ENCODE peak calls at places on chromosomes 7 and 10, in five cellular contexts. D is NCI-H1694; A is activated CD4-positive, alpha-beta T cell treated with anti-CD3 and anti-CD28 coated beads for 24 hours; X is ecto neural progenitor cell; Q is stimulated activated CD4-positive, alpha-beta T cell treated with anti-CD3 and anti-CD28 coated beads, TNF-alpha, amount 100 ng/mL, for 4 hours. H is an unnamed sample.

GRCh38 chr10:49398000-49398861 is 2.3 kb upstream of the DRGX start:
- DNase-seq in D (no peak), A (peak), X (peak), Q (no peak), H (no peak)

GRCh38 chr7:91249506-91250233 is 14.6 kb upstream of the FZD1 start:
- DNase-seq in D (no peak), A (no peak), X (no peak), Q (no peak), H (no peak)

GRCh38 chr10:83274088-83274487 is 865.2 kb upstream of the GHITM start:
- DNase-seq in D (no peak), A (no peak), X (no peak), Q (no peak), H (no peak)

GRCh38 chr7:132638000-132638399 is 61.7 kb upstream of the PLXNA4 start:
- DNase-seq in D (no peak), A (no peak), X (no peak), Q (no peak), H (no peak)

GRCh38 chr10:23535381-23535780 is 96.5 kb downstream of the OTUD1 start:
- DNase-seq in D (no peak), A (no peak), X (no peak), Q (no peak), H (no peak)

GRCh38 chr10:35691522-35692236 is 49.6 kb upstream of the FZD8 start:
- DNase-seq in D (no peak), A (no peak), X (no peak), Q (no peak), H (no peak)

GRCh38 chr10:79223346-79224048 is 123.8 kb upstream of the PPIF start:
- DNase-seq in D (no peak), A (no peak), X (no peak), Q (no peak), H (no peak)

GRCh38 chr7:129875745-129876411 is 76.9 kb downstream of the UBE2H start:
- DNase-seq in D (no peak), A (no peak), X (no peak), Q (no peak), H (no peak)

GRCh38 chr10:73887038-73888015 is 13.0 kb upstream of the CAMK2G start:
- DNase-seq in D (peak), A (no peak), X (no peak), Q (no peak), H (no peak)

GRCh38 chr7:155467846-155468821 is 10.2 kb downstream of the EN2 start:
- DNase-seq in D (no peak), A (no peak), X (peak), Q (no peak), H (no peak)

GRCh38 chr10:100009793-100010676 is at the start of gene DNMBP:
- DNase-seq in D (peak), A (peak), X (peak), Q (peak), H (no peak)

GRCh38 chr7:55183897-55184296 is 165.1 kb downstream of the EGFR start:
- DNase-seq in D (no peak), A (no peak), X (no peak), Q (no peak), H (no peak)

GRCh38 chr7:87223666-87224065 is 4.1 kb upstream of the TMEM243 start:
- DNase-seq in D (no peak), A (no peak), X (no peak), Q (no peak), H (no peak)

GRCh38 chr7:115410427-115410805 is 488.5 kb downstream of the MDFIC start:
- DNase-seq in D (no peak), A (no peak), X (no peak), Q (no peak), H (no peak)

GRCh38 chr10:121041906-121042305 is 190.7 kb downstream of the WDR11 start:
- DNase-seq in D (no peak), A (no peak), X (no peak), Q (no peak), H (no peak)

GRCh38 chr10:110664483-110665420 is 20.6 kb downstream of the RBM20 start:
- DNase-seq in D (no peak), A (no peak), X (no peak), Q (no peak), H (no peak)

GRCh38 chr7:18667466-18667865 is 171.9 kb downstream of the HDAC9 start:
- DNase-seq in D (no peak), A (no peak), X (no peak), Q (no peak), H (peak)

GRCh38 chr7:33677556-33677955 is 227.8 kb upstream of the BMPER start:
- DNase-seq in D (no peak), A (no peak), X (no peak), Q (no peak), H (no peak)

GRCh38 chr10:86402283-86402931 is 35.8 kb upstream of the GRID1 start:
- DNase-seq in D (no peak), A (no peak), X (peak), Q (no peak), H (no peak)

GRCh38 chr10:100485841-100486495 is 23.2 kb downstream of the WNT8B start:
- DNase-seq in D (no peak), A (no peak), X (peak), Q (no peak), H (no peak)

GRCh38 chr7:106604974-106605373 is 56.0 kb downstream of the CCDC71L start:
- DNase-seq in D (no peak), A (no peak), X (no peak), Q (no peak), H (no peak)

GRCh38 chr7:143393267-143394041 is 12.3 kb downstream of the ZYX start:
- DNase-seq in D (no peak), A (no peak), X (no peak), Q (no peak), H (no peak)

GRCh38 chr7:85023066-85023687 is 163.7 kb downstream of the SEMA3D start:
- DNase-seq in D (peak), A (no peak), X (no peak), Q (no peak), H (peak)

GRCh38 chr10:110305767-110306451 is 1.2 kb upstream of the SMNDC1 start:
- DNase-seq in D (peak), A (peak), X (no peak), Q (peak), H (no peak)

GRCh38 chr7:30652132-30652531 is 30.1 kb downstream of the CRHR2 start:
- DNase-seq in D (no peak), A (no peak), X (no peak), Q (no peak), H (no peak)

GRCh38 chr10:101228682-101229274 is 485 bp downstream of the LBX1 start:
- DNase-seq in D (no peak), A (no peak), X (peak), Q (no peak), H (no peak)

GRCh38 chr10:78961760-78962159 is 107.0 kb upstream of the ZMIZ1 start:
- DNase-seq in D (no peak), A (no peak), X (no peak), Q (no peak), H (no peak)